ENCODE peak calls at places on chromosomes 11 and 22, in five cellular contexts. One of them, this sample, is unnamed.

GRCh38 chr11:118161786-118162185 is 9.2 kb upstream of the SCN4B start:
- DNase-seq in fibroblast of mammary gland: no peak
- DNase-seq in GM12865: no peak
- DNase-seq in ureter: no peak
- DNase-seq in tibial artery: no peak
- DNase-seq in this sample: no peak

GRCh38 chr11:1908579-1908978 is 10.9 kb upstream of the TNNT3 start:
- DNase-seq in fibroblast of mammary gland: no peak
- DNase-seq in GM12865: no peak
- DNase-seq in ureter: no peak
- DNase-seq in tibial artery: no peak
- DNase-seq in this sample: no peak

GRCh38 chr11:23405350-23405937 is 545.2 kb upstream of the CCDC179 start:
- DNase-seq in fibroblast of mammary gland: no peak
- DNase-seq in GM12865: no peak
- DNase-seq in ureter: no peak
- DNase-seq in tibial artery: no peak
- DNase-seq in this sample: no peak

GRCh38 chr11:60321051-60321450 is 6.0 kb upstream of the MS4A6E start:
- DNase-seq in fibroblast of mammary gland: no peak
- DNase-seq in GM12865: no peak
- DNase-seq in ureter: no peak
- DNase-seq in tibial artery: no peak
- DNase-seq in this sample: no peak

GRCh38 chr11:132373405-132374141 is 1003.2 kb downstream of the NTM start:
- DNase-seq in fibroblast of mammary gland: no peak
- DNase-seq in GM12865: no peak
- DNase-seq in ureter: no peak
- DNase-seq in tibial artery: no peak
- DNase-seq in this sample: no peak

GRCh38 chr22:19478086-19478392 is 954 bp downstream of the UFD1 start:
- DNase-seq in fibroblast of mammary gland: no peak
- DNase-seq in GM12865: no peak
- DNase-seq in ureter: no peak
- DNase-seq in tibial artery: no peak
- DNase-seq in this sample: no peak

GRCh38 chr22:38788016-38788415 is 5.9 kb downstream of the DNAL4 start:
- DNase-seq in fibroblast of mammary gland: peak; percentile 51
- DNase-seq in GM12865: no peak
- DNase-seq in ureter: no peak
- DNase-seq in tibial artery: no peak
- DNase-seq in this sample: no peak

GRCh38 chr11:69060005-69060404 is 11.3 kb downstream of the TPCN2 start:
- DNase-seq in fibroblast of mammary gland: no peak
- DNase-seq in GM12865: no peak
- DNase-seq in ureter: no peak
- DNase-seq in tibial artery: no peak
- DNase-seq in this sample: no peak

GRCh38 chr11:26510201-26510600 is 61.9 kb downstream of the MUC15 start:
- DNase-seq in fibroblast of mammary gland: no peak
- DNase-seq in GM12865: no peak
- DNase-seq in ureter: no peak
- DNase-seq in tibial artery: no peak
- DNase-seq in this sample: no peak

GRCh38 chr11:10324474-10324873 is 19.6 kb downstream of the ADM start:
- DNase-seq in fibroblast of mammary gland: no peak
- DNase-seq in GM12865: no peak
- DNase-seq in ureter: no peak
- DNase-seq in tibial artery: no peak
- DNase-seq in this sample: no peak